ENCODE peak calls at places on chromosomes 13 and 19, in five cellular contexts. One of them, this sample, is unnamed.
A peak's percentile ranks its signal among the peaks of the same experiment; 100 is the strongest.

GRCh38 chr19:40305403-40305802 is 20.3 kb upstream of the AKT2 start:
- DNase-seq in body of pancreas: peak; percentile 78
- DNase-seq in CD8-positive, alpha-beta T cell: peak; percentile 61
- DNase-seq in smooth muscle cell of the brain vasculature: peak; percentile 88
- DNase-seq in cardiac fibroblast: peak; percentile 93
- DNase-seq in this sample: peak; percentile 95

GRCh38 chr13:33153421-33154381 is 131.9 kb downstream of the STARD13 start:
- DNase-seq in body of pancreas: no peak
- DNase-seq in CD8-positive, alpha-beta T cell: no peak
- DNase-seq in smooth muscle cell of the brain vasculature: peak; percentile 82
- DNase-seq in cardiac fibroblast: peak; percentile 88
- DNase-seq in this sample: peak; percentile 32

GRCh38 chr19:53844849-53845246 is 20.7 kb upstream of the NLRP12 start:
- DNase-seq in body of pancreas: no peak
- DNase-seq in CD8-positive, alpha-beta T cell: no peak
- DNase-seq in smooth muscle cell of the brain vasculature: no peak
- DNase-seq in cardiac fibroblast: no peak
- DNase-seq in this sample: no peak

GRCh38 chr13:113273856-113274590 is 23.0 kb upstream of the LAMP1 start:
- DNase-seq in body of pancreas: no peak
- DNase-seq in CD8-positive, alpha-beta T cell: no peak
- DNase-seq in smooth muscle cell of the brain vasculature: no peak
- DNase-seq in cardiac fibroblast: peak; percentile 82
- DNase-seq in this sample: peak; percentile 29

GRCh38 chr13:109684084-109684835 is 102.1 kb downstream of the IRS2 start:
- DNase-seq in body of pancreas: no peak
- DNase-seq in CD8-positive, alpha-beta T cell: no peak
- DNase-seq in smooth muscle cell of the brain vasculature: no peak
- DNase-seq in cardiac fibroblast: no peak
- DNase-seq in this sample: no peak

GRCh38 chr13:30864352-30865130 is 41.5 kb upstream of the MEDAG start:
- DNase-seq in body of pancreas: no peak
- DNase-seq in CD8-positive, alpha-beta T cell: no peak
- DNase-seq in smooth muscle cell of the brain vasculature: peak; percentile 87
- DNase-seq in cardiac fibroblast: peak; percentile 95
- DNase-seq in this sample: peak; percentile 84

GRCh38 chr19:48513289-48514122 is 1.9 kb upstream of the LMTK3 start:
- DNase-seq in body of pancreas: peak; percentile 73
- DNase-seq in CD8-positive, alpha-beta T cell: peak; percentile 65
- DNase-seq in smooth muscle cell of the brain vasculature: no peak
- DNase-seq in cardiac fibroblast: peak; percentile 64
- DNase-seq in this sample: peak; percentile 74

GRCh38 chr19:40445945-40446784 is 2.0 kb upstream of the SERTAD3 start:
- DNase-seq in body of pancreas: no peak
- DNase-seq in CD8-positive, alpha-beta T cell: no peak
- DNase-seq in smooth muscle cell of the brain vasculature: no peak
- DNase-seq in cardiac fibroblast: peak; percentile 18
- DNase-seq in this sample: no peak

GRCh38 chr19:20103091-20103501 is 25.3 kb downstream of the ZNF90 start:
- DNase-seq in body of pancreas: no peak
- DNase-seq in CD8-positive, alpha-beta T cell: no peak
- DNase-seq in smooth muscle cell of the brain vasculature: no peak
- DNase-seq in cardiac fibroblast: no peak
- DNase-seq in this sample: no peak

GRCh38 chr13:99464441-99464949 is 36.8 kb upstream of the TM9SF2 start:
- DNase-seq in body of pancreas: no peak
- DNase-seq in CD8-positive, alpha-beta T cell: no peak
- DNase-seq in smooth muscle cell of the brain vasculature: peak; percentile 23
- DNase-seq in cardiac fibroblast: no peak
- DNase-seq in this sample: peak; percentile 74

GRCh38 chr19:51192689-51193088 is 32.2 kb upstream of the CD33 start:
- DNase-seq in body of pancreas: no peak
- DNase-seq in CD8-positive, alpha-beta T cell: no peak
- DNase-seq in smooth muscle cell of the brain vasculature: no peak
- DNase-seq in cardiac fibroblast: no peak
- DNase-seq in this sample: no peak

GRCh38 chr13:83955011-83955410 is 72.7 kb upstream of the SLITRK1 start:
- DNase-seq in body of pancreas: no peak
- DNase-seq in CD8-positive, alpha-beta T cell: no peak
- DNase-seq in smooth muscle cell of the brain vasculature: no peak
- DNase-seq in cardiac fibroblast: no peak
- DNase-seq in this sample: no peak

GRCh38 chr13:48333976-48334375 is 30.4 kb downstream of the RB1 start:
- DNase-seq in body of pancreas: no peak
- DNase-seq in CD8-positive, alpha-beta T cell: no peak
- DNase-seq in smooth muscle cell of the brain vasculature: no peak
- DNase-seq in cardiac fibroblast: peak; percentile 72
- DNase-seq in this sample: peak; percentile 59

GRCh38 chr13:60028021-60028420 is 135.7 kb downstream of the DIAPH3 start:
- DNase-seq in body of pancreas: no peak
- DNase-seq in CD8-positive, alpha-beta T cell: no peak
- DNase-seq in smooth muscle cell of the brain vasculature: no peak
- DNase-seq in cardiac fibroblast: no peak
- DNase-seq in this sample: no peak

GRCh38 chr19:48190288-48191284 is 20.1 kb downstream of the ZSWIM9 start:
- DNase-seq in body of pancreas: peak; percentile 44
- DNase-seq in CD8-positive, alpha-beta T cell: peak; percentile 16
- DNase-seq in smooth muscle cell of the brain vasculature: peak; percentile 26
- DNase-seq in cardiac fibroblast: peak; percentile 39
- DNase-seq in this sample: no peak

GRCh38 chr13:28574617-28575142 is 79.8 kb upstream of the FLT1 start:
- DNase-seq in body of pancreas: no peak
- DNase-seq in CD8-positive, alpha-beta T cell: no peak
- DNase-seq in smooth muscle cell of the brain vasculature: no peak
- DNase-seq in cardiac fibroblast: peak; percentile 99
- DNase-seq in this sample: peak; percentile 58

GRCh38 chr13:59659981-59660380 is 503.7 kb downstream of the DIAPH3 start:
- DNase-seq in body of pancreas: no peak
- DNase-seq in CD8-positive, alpha-beta T cell: no peak
- DNase-seq in smooth muscle cell of the brain vasculature: no peak
- DNase-seq in cardiac fibroblast: no peak
- DNase-seq in this sample: no peak

GRCh38 chr13:39786091-39786490 is 130.6 kb downstream of the COG6 start:
- DNase-seq in body of pancreas: no peak
- DNase-seq in CD8-positive, alpha-beta T cell: no peak
- DNase-seq in smooth muscle cell of the brain vasculature: no peak
- DNase-seq in cardiac fibroblast: no peak
- DNase-seq in this sample: no peak

GRCh38 chr19:51421229-51422052 is 4.0 kb upstream of the SIGLEC10 start:
- DNase-seq in body of pancreas: no peak
- DNase-seq in CD8-positive, alpha-beta T cell: no peak
- DNase-seq in smooth muscle cell of the brain vasculature: no peak
- DNase-seq in cardiac fibroblast: no peak
- DNase-seq in this sample: no peak

GRCh38 chr19:57406516-57407123 is 4.3 kb upstream of the ZNF17 start:
- DNase-seq in body of pancreas: peak; percentile 53
- DNase-seq in CD8-positive, alpha-beta T cell: peak; percentile 57
- DNase-seq in smooth muscle cell of the brain vasculature: no peak
- DNase-seq in cardiac fibroblast: peak; percentile 63
- DNase-seq in this sample: peak; percentile 83

GRCh38 chr19:29485293-29485692 is 40.5 kb upstream of the VSTM2B start:
- DNase-seq in body of pancreas: no peak
- DNase-seq in CD8-positive, alpha-beta T cell: no peak
- DNase-seq in smooth muscle cell of the brain vasculature: no peak
- DNase-seq in cardiac fibroblast: no peak
- DNase-seq in this sample: no peak

GRCh38 chr13:91203430-91203829 is 144.1 kb upstream of the MIR17HG start:
- DNase-seq in body of pancreas: no peak
- DNase-seq in CD8-positive, alpha-beta T cell: no peak
- DNase-seq in smooth muscle cell of the brain vasculature: no peak
- DNase-seq in cardiac fibroblast: no peak
- DNase-seq in this sample: no peak

GRCh38 chr13:35379663-35380062 is 96.8 kb downstream of the MAB21L1 start:
- DNase-seq in body of pancreas: no peak
- DNase-seq in CD8-positive, alpha-beta T cell: no peak
- DNase-seq in smooth muscle cell of the brain vasculature: no peak
- DNase-seq in cardiac fibroblast: no peak
- DNase-seq in this sample: no peak

GRCh38 chr19:6047256-6047655 is 63.0 kb downstream of the RFX2 start:
- DNase-seq in body of pancreas: no peak
- DNase-seq in CD8-positive, alpha-beta T cell: no peak
- DNase-seq in smooth muscle cell of the brain vasculature: no peak
- DNase-seq in cardiac fibroblast: no peak
- DNase-seq in this sample: no peak